ENCODE peak calls at places on chromosomes 7 and 10, in five cellular contexts. J is CD8-positive, alpha-beta T cell; I is body of pancreas; W is adrenal gland; H is tibial artery. D is an unnamed sample.
A peak's percentile ranks its signal among the peaks of the same experiment; 100 is the strongest.

GRCh38 chr7:42174391-42174848 is 62.6 kb downstream of the GLI3 start:
- DNase-seq in J (no peak), H (no peak), I (no peak), W (peak; percentile 31), D (no peak)

GRCh38 chr10:11434323-11434722 is 177.1 kb downstream of the USP6NL start:
- DNase-seq in H (no peak), J (no peak), W (no peak), I (no peak), D (no peak)

GRCh38 chr10:71081229-71081560 is 131.2 kb upstream of the UNC5B start:
- DNase-seq in J (no peak), H (no peak), W (no peak), I (no peak), D (no peak)

GRCh38 chr10:97531401-97531985 is 32.8 kb downstream of the UBTD1 start:
- DNase-seq in W (no peak), J (no peak), H (no peak), I (no peak), D (peak; percentile 51)

GRCh38 chr10:88385601-88386203 is 197.4 kb downstream of the RNLS start:
- DNase-seq in H (no peak), J (peak; percentile 25), W (no peak), I (peak; percentile 90), D (no peak)

GRCh38 chr10:71478173-71478572 is 81.5 kb downstream of the CDH23 start:
- DNase-seq in W (no peak), I (no peak), J (no peak), H (no peak), D (no peak)

GRCh38 chr7:120856198-120856597 is 1.7 kb downstream of the TSPAN12 start:
- DNase-seq in J (no peak), H (no peak), W (no peak), I (no peak), D (no peak)

GRCh38 chr7:155844526-155844925 is 32.3 kb upstream of the SHH start:
- DNase-seq in J (no peak), I (no peak), W (no peak), H (no peak), D (no peak)

GRCh38 chr10:78964952-78965633 is 103.7 kb upstream of the ZMIZ1 start:
- DNase-seq in J (no peak), H (no peak), I (peak; percentile 94), W (peak; percentile 91), D (peak; percentile 43)

GRCh38 chr7:107940951-107941350 is 50.0 kb downstream of the DLD start:
- DNase-seq in H (no peak), I (no peak), W (no peak), J (no peak), D (no peak)

GRCh38 chr7:131189488-131189887 is 138.2 kb upstream of the MKLN1 start:
- DNase-seq in I (no peak), W (no peak), J (no peak), H (no peak), D (no peak)

GRCh38 chr7:151399906-151400305 is 9.9 kb downstream of the WDR86 start:
- DNase-seq in H (no peak), W (no peak), J (no peak), I (no peak), D (no peak)

GRCh38 chr7:91228927-91229326 is 35.3 kb upstream of the FZD1 start:
- DNase-seq in J (no peak), H (no peak), I (no peak), W (no peak), D (no peak)

GRCh38 chr7:1402110-1402790 is 57.0 kb downstream of the MICALL2 start:
- DNase-seq in H (no peak), J (no peak), I (no peak), W (no peak), D (no peak)

GRCh38 chr10:80154978-80155695 is 22.6 kb downstream of the PLAC9 start:
- DNase-seq in W (no peak), H (peak; percentile 58), J (no peak), I (no peak), D (peak; percentile 92)

GRCh38 chr7:121853307-121853706 is 19.7 kb upstream of the PTPRZ1 start:
- DNase-seq in H (no peak), J (no peak), I (no peak), W (no peak), D (peak; percentile 5)

GRCh38 chr7:135109976-135110375 is 37.9 kb upstream of the TMEM140 start:
- DNase-seq in J (no peak), W (no peak), I (no peak), H (no peak), D (no peak)

DNA sequence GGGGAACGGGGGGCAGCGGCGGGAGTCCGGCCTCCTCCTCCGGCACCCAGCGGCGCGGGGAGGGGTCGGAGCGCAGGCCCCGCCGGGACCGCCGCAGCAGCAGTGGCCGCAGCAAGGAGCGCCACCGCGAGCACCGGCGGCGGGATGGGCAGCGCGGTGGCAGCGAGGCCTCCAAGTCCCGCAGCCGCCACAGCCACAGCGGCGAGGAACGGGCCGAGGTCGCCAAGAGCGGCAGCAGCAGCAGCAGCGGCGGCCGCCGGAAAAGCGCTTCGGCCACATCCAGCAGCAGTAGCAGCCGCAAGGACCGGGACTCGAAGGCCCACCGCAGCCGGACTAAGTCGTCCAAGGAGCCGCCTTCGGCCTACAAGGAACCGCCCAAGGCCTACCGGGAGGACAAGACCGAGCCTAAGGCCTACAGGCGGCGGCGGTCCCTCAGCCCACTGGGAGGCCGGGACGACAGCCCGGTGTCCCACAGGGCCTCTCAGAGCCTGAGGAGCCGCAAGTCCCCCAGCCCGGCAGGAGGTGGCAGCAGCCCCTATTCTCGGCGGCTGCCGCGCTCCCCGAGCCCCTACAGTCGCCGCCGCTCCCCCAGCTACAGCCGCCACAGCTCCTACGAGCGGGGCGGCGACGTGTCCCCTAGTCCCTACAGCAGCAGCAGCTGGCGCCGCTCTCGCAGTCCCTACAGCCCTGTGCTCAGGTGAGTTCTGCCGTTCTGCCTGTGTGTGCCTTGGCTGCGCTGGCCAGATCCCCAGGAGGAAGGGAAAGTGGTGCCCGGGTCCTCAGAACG is 1.3 kb downstream of the CDK13 start:
- DNase-seq in H (peak; percentile 34), J (peak; percentile 60), W (peak; percentile 73), I (peak; percentile 76), D (peak; percentile 54)
- TF ChIP-seq CTCF in H (peak; percentile 51), J (peak; percentile 57), W (peak; percentile 56), I (peak; percentile 59), D (peak; percentile 51)

GRCh38 chr10:836782-837181 is 94.7 kb downstream of the LARP4B start:
- DNase-seq in I (no peak), J (no peak), W (no peak), H (no peak), D (no peak)
- H3K4me3 ChIP-seq in I (no peak overlapping the region), J (no peak overlapping the region), W (no peak overlapping the region), H (no peak overlapping the region), D (no peak overlapping the region)

DNA sequence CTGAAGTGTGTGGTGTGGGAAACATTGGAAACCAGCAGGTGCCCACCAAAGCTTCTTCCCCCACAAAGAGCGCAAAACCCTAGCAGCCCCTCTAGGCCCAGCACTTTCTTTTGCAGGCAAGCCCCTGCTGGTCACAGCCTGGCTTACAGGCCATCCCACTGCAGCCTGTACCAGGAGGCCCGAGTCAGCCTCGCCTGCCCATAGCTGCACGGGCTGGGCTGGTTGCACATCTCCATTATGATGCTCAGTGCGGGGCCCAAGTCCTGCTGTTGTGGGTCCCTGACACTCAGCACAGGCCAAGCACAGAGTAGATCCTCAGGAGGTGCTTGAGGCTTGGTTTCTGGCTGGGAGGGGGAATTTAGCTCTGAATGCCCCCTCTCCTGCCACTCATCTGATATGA is 8.0 kb downstream of the CDHR1 start:
- DNase-seq in W (no peak), I (no peak), H (no peak), J (no peak), D (no peak)
- TF ChIP-seq CTCF in W (no peak), I (no peak), H (no peak), J (no peak), D (no peak)

DNA sequence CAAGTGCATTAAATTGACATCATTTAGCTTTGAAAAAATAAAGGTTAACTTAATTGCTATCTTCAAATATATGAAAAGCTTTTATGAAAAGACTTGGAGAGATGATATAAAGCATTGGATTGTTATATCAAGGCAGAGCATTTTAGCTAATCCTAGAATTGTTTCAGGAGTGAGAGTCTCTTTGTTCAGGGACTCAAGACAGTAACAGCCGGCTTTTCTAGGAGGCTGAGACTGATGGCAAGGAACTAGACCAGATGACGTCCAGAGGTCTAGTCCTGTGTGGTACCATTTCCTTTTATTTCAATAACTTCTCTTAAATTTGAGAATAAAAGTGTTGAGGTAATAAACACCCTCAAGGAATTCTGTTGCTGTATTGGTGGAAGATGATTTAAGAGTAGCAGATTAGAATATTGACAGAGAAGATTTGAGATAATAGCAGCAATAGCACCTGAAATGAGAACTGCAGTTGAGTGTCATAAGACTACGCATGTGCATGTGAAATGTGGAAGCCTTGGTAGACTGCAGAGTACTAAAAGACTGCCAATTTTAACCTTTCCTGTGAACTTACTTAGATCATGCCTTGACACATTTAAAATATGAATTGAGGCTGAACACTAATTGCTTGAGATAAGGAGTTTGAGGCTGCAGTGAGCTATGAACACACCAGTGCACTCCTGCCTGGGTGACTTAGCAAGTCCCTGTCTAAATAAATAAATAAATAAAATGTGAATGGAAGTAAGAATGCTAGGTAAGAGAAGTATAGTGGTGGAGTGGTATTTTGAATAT is 79.6 kb downstream of the ZNRF2 start:
- DNase-seq in W (no peak), J (no peak), H (no peak), I (no peak), D (no peak)
- H3K4me3 ChIP-seq in W (no peak overlapping the region), J (no peak overlapping the region), H (no peak overlapping the region), I (no peak overlapping the region), D (no peak overlapping the region)

DNA sequence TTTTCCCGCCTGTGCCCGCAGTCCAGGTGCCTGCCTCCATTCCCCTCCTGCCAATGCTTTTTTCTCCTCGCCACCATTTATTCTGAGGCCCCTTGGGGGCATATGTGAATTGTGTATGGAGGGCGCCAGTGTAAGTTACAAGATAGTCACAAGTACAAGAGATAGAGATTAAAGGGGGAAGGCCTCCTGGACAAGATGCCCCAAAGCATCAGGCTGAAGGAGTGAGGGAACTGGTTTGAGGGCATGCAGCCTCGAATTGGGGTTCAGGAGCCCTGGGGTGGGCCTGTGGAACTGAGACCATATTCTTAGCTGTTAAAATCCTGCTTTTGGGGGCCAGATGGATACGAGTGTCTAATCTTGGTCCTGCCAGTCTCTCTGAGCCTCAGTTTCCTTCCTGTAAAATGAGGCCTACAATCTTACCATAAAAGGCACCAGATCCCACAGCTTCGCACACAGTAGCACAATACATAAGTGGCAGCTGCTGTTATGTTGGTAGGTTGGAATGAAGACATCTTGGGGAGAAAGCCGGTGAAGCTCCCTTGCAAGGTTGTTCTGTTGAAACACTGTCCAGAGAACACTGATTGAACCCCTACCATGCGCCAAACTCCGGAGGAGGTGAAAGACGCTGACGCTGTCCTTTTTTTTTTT is 545 bp upstream of the COMTD1 start:
- DNase-seq in I (no peak), W (no peak), J (no peak), H (no peak), D (no peak)
- TF ChIP-seq CTCF in I (no peak), W (no peak), J (peak; percentile 9), H (peak; percentile 2), D (no peak)

DNA sequence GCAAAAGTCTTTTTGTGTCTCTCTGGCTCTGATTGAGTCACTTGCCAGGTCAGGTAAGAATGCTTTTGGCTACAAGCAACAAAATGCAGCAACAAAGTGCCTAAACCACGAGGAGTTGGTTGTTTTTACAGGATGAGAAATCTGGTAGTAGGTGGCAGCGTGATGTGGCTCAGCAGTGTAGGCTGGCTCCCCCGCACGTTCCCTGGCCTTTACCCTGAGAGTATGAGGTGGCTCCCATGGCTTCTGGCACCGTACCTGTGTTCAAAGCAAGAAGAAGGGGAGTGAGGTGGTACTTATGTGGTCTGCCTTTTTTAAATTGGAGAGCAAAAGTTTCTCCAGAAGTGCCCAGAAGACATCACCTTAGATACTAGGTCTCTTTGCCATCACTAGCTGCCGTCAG is 11.7 kb downstream of the PRKRIP1 start:
- DNase-seq in I (no peak), J (no peak), H (no peak), W (no peak), D (no peak)
- H3K4me3 ChIP-seq in I (no peak overlapping the region), J (no peak overlapping the region), H (no peak overlapping the region), W (no peak overlapping the region), D (no peak overlapping the region)